ENCODE peak calls at places on chromosome X, in four cellular contexts. M is Ammon's horn, Q is astrocyte of the hippocampus, A is omental fat pad. D is an unnamed sample.
A peak's percentile ranks its signal among the peaks of the same experiment; 100 is the strongest.

GRCh38 chrX:1524874-1525582 is 12.0 kb downstream of the P2RY8 start:
- DNase-seq in M (no peak), Q (no peak), A (no peak), D (no peak)

GRCh38 chrX:153764786-153765137 is 713 bp downstream of the PLXNB3 start:
- DNase-seq in M (no peak), Q (no peak), A (no peak), D (no peak)

GRCh38 chrX:149527705-149528104 is 13.1 kb upstream of the EOLA1 start:
- DNase-seq in M (peak; percentile 28), Q (peak; percentile 28), A (no peak), D (peak; percentile 37)

GRCh38 chrX:74514384-74514783 is 93.1 kb downstream of the SLC16A2 start:
- DNase-seq in M (no peak), Q (no peak), A (no peak), D (no peak)

GRCh38 chrX:113384628-113385027 is 544.0 kb upstream of the AMOT start:
- DNase-seq in M (peak; percentile 54), Q (peak; percentile 88), A (no peak), D (peak; percentile 64)

GRCh38 chrX:43514820-43515219 is 141.3 kb upstream of the MAOA start:
- DNase-seq in M (no peak), Q (no peak), A (no peak), D (no peak)

GRCh38 chrX:129721414-129721813 is 17.4 kb upstream of the XPNPEP2 start:
- DNase-seq in M (no peak), Q (no peak), A (no peak), D (no peak)

GRCh38 chrX:39253551-39253950 is 452.3 kb downstream of the MID1IP1 start:
- DNase-seq in M (no peak), Q (peak; percentile 24), A (no peak), D (no peak)

GRCh38 chrX:20438871-20439526 is 172.3 kb upstream of the RPS6KA3 start:
- DNase-seq in M (no peak), Q (no peak), A (no peak), D (no peak)

GRCh38 chrX:14359316-14359715 is 170.0 kb upstream of the GLRA2 start:
- DNase-seq in M (no peak), Q (no peak), A (no peak), D (no peak)

GRCh38 chrX:136735604-136736003 is 45.1 kb downstream of the ARHGEF6 start:
- DNase-seq in M (no peak), Q (no peak), A (no peak), D (no peak)

GRCh38 chrX:1385824-1386223 is 6.1 kb downstream of the SLC25A6 start:
- DNase-seq in M (no peak), Q (no peak), A (no peak), D (no peak)

GRCh38 chrX:2497961-2498780 is 2.6 kb downstream of the DHRSX start:
- DNase-seq in M (peak; percentile 62), Q (peak; percentile 55), A (no peak), D (peak; percentile 6)

GRCh38 chrX:152451731-152451980 is 541 bp upstream of the GABRA3 start:
- DNase-seq in M (no peak), Q (no peak), A (no peak), D (no peak)

GRCh38 chrX:3026074-3026588 is 15.1 kb upstream of the ARSF start:
- DNase-seq in M (no peak), Q (no peak), A (no peak), D (no peak)

GRCh38 chrX:150984164-150984824 is 1.2 kb downstream of the HMGB3 start:
- DNase-seq in M (no peak), Q (peak; percentile 27), A (no peak), D (no peak)

GRCh38 chrX:142095816-142096215 is 109.3 kb downstream of the MAGEC2 start:
- DNase-seq in M (peak; percentile 1), Q (peak; percentile 63), A (no peak), D (no peak)

GRCh38 chrX:115268421-115268820 is 21.1 kb upstream of the LUZP4 start:
- DNase-seq in M (peak; percentile 2), Q (no peak), A (no peak), D (peak; percentile 3)

GRCh38 chrX:67610282-67610681 is 66.5 kb downstream of the AR start:
- DNase-seq in M (no peak), Q (no peak), A (no peak), D (no peak)

GRCh38 chrX:148929686-148930085 is 429.3 kb downstream of the AFF2 start:
- DNase-seq in M (no peak), Q (peak; percentile 39), A (no peak), D (no peak)

D was measured in ACHN.